ENCODE peak calls at places on chromosomes 13 and 19, in four cellular contexts. T, E, V and K are unnamed samples.

GRCh38 chr13:114032121-114032799 is 58.4 kb upstream of the C13orf46 start:
- DNase-seq in T (no peak), E (peak), V (no peak), K (no peak)

GRCh38 chr13:51620165-51620983 is 36.1 kb downstream of the WDFY2 start:
- DNase-seq in T (no peak), E (peak), V (no peak), K (no peak)

GRCh38 chr13:111210488-111210887 is 95.4 kb downstream of the ARHGEF7 start:
- DNase-seq in T (no peak), E (no peak), V (no peak), K (no peak)

GRCh38 chr19:406121-406711 is 2.7 kb downstream of the C2CD4C start:
- DNase-seq in T (no peak), E (no peak), V (no peak), K (no peak)

GRCh38 chr19:19531951-19532805 is 3.5 kb downstream of the YJEFN3 start:
- DNase-seq in T (peak), E (peak), V (no peak), K (peak)

GRCh38 chr19:8261347-8261746 is 46.8 kb downstream of the CD320 start:
- DNase-seq in T (no peak), E (no peak), V (no peak), K (no peak)

GRCh38 chr13:74009100-74009668 is 125.0 kb downstream of the KLF12 start:
- DNase-seq in T (no peak), E (no peak), V (no peak), K (no peak)

GRCh38 chr19:14519860-14520407 is 1.7 kb upstream of the DNAJB1 start:
- DNase-seq in T (no peak), E (peak), V (no peak), K (no peak)

GRCh38 chr13:97307882-97308624 is 85.9 kb downstream of the MBNL2 start:
- DNase-seq in T (no peak), E (peak), V (no peak), K (no peak)

GRCh38 chr19:29880498-29881081 is 61.4 kb upstream of the URI1 start:
- DNase-seq in T (no peak), E (no peak), V (no peak), K (no peak)

GRCh38 chr13:40043759-40044158 is 388.3 kb downstream of the COG6 start:
- DNase-seq in T (no peak), E (no peak), V (no peak), K (no peak)

GRCh38 chr13:24528816-24529398 is 16.3 kb upstream of the PARP4 start:
- DNase-seq in T (no peak), E (no peak), V (no peak), K (no peak)

GRCh38 chr19:51367565-51368365 is 1.0 kb downstream of the CLDND2 start:
- DNase-seq in T (peak), E (peak), V (peak), K (peak)

GRCh38 chr19:52935434-52935833 is 12.2 kb upstream of the ZNF888 start:
- DNase-seq in T (no peak), E (no peak), V (no peak), K (no peak)

GRCh38 chr13:20101467-20102316 is 59.2 kb downstream of the GJA3 start:
- DNase-seq in T (no peak), E (no peak), V (no peak), K (no peak)

GRCh38 chr19:46201413-46202310 is 27.9 kb upstream of the IGFL1 start:
- DNase-seq in T (no peak), E (no peak), V (no peak), K (no peak)
- TF ChIP-seq CREM in T (no peak), E (no peak), V (no peak), K (no peak)

GRCh38 chr19:48379058-48379457 is 12.3 kb downstream of the KDELR1 start:
- DNase-seq in T (no peak), E (no peak), V (no peak), K (no peak)

GRCh38 chr19:48373567-48373966 is 9.4 kb downstream of the SYNGR4 start:
- DNase-seq in T (no peak), E (no peak), V (no peak), K (no peak)

GRCh38 chr19:48372904-48373303 is 8.7 kb downstream of the SYNGR4 start:
- DNase-seq in T (no peak), E (no peak), V (no peak), K (no peak)

GRCh38 chr19:48381178-48381950 is 10.0 kb downstream of the KDELR1 start:
- DNase-seq in T (no peak), E (no peak), V (no peak), K (no peak)

DNA sequence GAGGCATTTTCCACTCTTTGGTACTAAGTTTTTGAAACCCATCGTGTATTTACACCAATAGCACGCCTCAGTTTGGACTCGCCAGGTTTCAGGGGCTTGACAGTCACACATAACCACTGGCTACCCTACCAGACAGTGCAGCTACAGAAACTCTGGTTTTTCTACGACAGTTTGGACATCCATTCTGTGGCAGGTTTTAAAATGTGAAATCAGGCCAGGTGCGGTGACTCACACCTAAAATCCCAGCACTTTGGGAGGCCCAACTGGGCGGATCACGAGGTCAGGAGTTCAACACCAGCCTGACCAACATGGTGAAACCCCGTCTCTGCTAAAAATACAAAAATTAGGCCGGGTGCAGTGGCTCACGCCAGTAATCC is 13.2 kb downstream of the KDELR1 start:
- DNase-seq in T (no peak), E (no peak), V (no peak), K (no peak)
- TF ChIP-seq SP1 in T (no peak), E (no peak), V (no peak), K (no peak)

DNA sequence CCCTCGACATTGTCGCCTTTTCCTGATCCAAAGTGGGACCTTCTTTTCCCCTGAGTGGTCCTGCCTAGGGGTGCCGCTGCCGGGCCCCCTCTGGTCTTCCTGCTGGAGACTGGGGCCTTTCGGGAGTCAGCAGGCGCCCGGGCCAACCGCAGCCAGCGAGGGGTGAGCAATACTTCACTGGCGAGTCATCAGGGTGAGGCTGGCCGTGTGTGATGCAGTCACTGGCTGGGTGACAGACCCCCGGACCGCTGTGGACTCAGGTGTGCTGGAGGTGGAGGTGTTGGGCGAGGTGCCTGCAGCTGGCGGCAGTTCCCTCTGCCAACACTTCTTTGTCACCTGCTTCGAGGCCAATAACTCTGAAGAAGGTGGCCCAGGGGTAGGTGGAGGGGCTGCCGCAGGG is 1.5 kb upstream of the CGB5 start:
- DNase-seq in T (no peak), E (no peak), V (no peak), K (no peak)
- TF ChIP-seq CREM in T (no peak), E (no peak), V (no peak), K (no peak)

GRCh38 chr19:2341247-2341705 is 12.8 kb downstream of the SPPL2B start:
- DNase-seq in T (peak), E (no peak), V (no peak), K (no peak)

GRCh38 chr19:2339644-2340310 is 11.3 kb downstream of the SPPL2B start:
- DNase-seq in T (no peak), E (no peak), V (no peak), K (no peak)

GRCh38 chr19:2341987-2342386 is 13.5 kb downstream of the SPPL2B start:
- DNase-seq in T (no peak), E (no peak), V (no peak), K (no peak)

GRCh38 chr19:2338751-2339643 is 10.5 kb downstream of the SPPL2B start:
- DNase-seq in T (no peak), E (no peak), V (no peak), K (no peak)

DNA sequence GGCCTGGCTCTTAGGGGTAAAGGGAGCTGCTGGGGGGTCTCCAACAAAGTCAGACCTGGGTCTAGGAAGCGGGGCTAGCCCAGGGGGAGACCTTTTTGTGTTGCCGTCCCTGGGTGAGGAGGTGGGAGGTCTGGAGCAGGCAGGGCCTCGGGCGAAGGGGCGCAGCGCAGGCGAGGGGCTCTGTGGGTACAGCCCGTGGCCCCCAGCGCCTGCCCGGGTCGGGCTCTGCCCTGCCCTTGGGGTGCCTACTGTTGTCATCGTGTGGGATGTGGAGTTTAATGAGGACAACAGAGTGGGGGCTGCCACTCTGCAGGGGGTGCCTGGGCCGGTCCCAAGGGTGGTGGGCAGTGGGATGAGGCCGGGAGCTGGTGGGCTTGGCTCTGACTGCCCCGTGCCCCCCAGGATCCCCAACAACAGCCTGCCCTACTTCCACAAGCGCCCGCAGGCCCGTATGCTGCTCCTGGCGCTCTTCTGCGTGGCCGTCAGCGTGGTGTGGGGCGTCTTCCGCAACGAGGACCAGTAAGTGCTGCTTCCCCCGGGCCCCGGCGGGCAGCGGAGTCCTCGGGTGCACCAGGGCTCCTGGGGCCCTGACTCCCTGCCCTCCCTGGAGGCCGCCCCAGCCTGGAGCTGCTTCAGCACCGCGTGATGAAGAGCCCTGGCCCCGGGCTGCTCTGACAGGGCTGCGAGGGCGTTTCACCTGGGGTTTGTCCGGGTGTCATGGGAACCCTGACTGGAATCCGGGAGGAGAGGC is 12.2 kb downstream of the SPPL2B start:
- DNase-seq in T (no peak), E (no peak), V (no peak), K (no peak)
- TF ChIP-seq SP1 in T (no peak), E (no peak), V (no peak), K (no peak)

DNA sequence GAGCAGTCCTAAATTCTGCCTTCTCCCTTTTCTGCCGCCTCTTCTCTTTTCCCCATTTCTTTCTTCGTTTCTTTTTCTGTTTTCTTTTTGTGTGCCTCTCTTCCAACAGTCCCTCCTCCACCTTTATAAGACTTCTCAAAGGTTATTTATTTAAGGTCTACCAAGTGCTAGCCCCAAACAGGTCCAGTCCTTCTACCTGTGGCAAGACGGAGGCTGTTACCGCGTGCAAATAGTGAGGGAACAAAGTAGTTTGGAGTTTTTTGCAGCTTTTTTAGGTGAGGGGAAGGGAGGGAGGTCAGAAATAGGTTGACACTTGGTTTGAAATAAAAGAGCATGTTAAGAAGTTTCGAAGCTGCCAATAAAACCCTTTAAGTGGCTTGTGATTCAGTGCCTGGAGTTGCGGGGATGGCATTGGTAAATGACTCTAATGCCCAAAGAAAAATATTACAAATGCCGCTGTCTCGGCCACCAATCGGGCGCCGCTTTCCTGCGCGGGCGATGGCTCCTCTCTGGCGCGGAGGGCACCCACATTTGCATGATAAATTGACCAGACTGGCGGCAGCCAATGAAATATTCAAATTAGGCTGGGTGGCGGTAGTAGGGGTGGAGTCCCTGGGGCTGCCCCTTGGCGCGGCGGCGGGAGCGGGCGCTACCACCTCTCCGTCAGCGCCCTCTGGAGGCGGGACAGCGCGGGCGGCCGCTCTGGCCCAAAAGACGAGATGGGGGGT is 7.5 kb upstream of the TSHZ3 start:
- DNase-seq in T (peak), E (no peak), V (no peak), K (peak)
- TF ChIP-seq CREM in T (no peak), E (no peak), V (no peak), K (no peak)

DNA sequence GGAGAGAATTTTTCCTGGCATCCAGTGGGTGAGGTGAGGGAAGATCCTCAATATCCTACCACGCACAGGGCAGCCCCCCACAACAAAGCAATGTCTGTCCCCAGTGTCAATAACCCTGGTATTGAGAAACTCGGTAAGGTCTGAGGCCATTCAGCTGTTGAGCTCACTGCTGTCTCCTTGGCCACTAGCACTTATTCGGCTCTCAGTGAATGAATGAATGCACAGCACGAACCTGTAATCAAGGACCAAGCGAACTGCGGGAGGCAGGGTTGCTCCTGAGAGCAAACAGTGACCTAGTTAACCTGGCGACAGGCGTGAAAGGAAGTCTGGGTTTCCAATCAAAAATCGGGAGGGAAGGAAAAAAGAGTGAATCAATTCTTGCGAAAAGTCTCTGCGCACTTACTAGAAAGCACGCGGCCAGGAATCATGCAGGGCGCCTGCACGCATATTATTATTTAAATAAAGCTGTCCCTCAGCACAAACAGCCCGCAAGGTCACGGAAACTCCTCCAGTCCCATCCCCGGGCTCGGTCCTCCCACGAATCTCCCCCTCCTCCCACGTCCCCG is 538 bp downstream of the ZSCAN5A start:
- DNase-seq in T (no peak), E (peak), V (no peak), K (peak)
- TF ChIP-seq SP1 in T (no peak), E (peak), V (no peak), K (no peak)

GRCh38 chr13:106550570-106551135 is 15.2 kb upstream of the EFNB2 start:
- DNase-seq in T (no peak), E (no peak), V (no peak), K (no peak)

GRCh38 chr13:106548064-106548696 is 12.7 kb upstream of the EFNB2 start:
- DNase-seq in T (no peak), E (no peak), V (no peak), K (no peak)
- TF ChIP-seq CREM in T (no peak), E (no peak), V (no peak), K (no peak)